ENCODE peak calls at places on chromosomes 3 and 15, in seven cellular contexts. L, J, N, S, E, Q and H are unnamed samples.

GRCh38 chr15:51759557-51760070 is 8.2 kb downstream of the TMOD2 start:
- DNase-seq in L (no peak), J (no peak), N (peak; percentile 57), S (peak; percentile 43), E (no peak), Q (no peak), H (peak; percentile 52)

GRCh38 chr15:74130089-74130848 is at the start of gene ISLR2:
- DNase-seq in L (no peak), J (no peak), N (peak; percentile 17), S (peak; percentile 39), E (peak; percentile 45), Q (no peak), H (no peak)

GRCh38 chr3:152291649-152292066 is 22.9 kb downstream of the MBNL1 start:
- DNase-seq in L (no peak), J (no peak), N (no peak), S (no peak), E (no peak), Q (no peak), H (no peak)

GRCh38 chr3:123605789-123606234 is 21.0 kb upstream of the HACD2 start:
- DNase-seq in L (no peak), J (no peak), N (no peak), S (peak; percentile 75), E (no peak), Q (no peak), H (no peak)

GRCh38 chr15:37046876-37047614 is 53.3 kb downstream of the MEIS2 start:
- DNase-seq in L (no peak), J (no peak), N (peak; percentile 69), S (no peak), E (no peak), Q (no peak), H (no peak)

GRCh38 chr3:87503901-87504498 is 227.6 kb upstream of the POU1F1 start:
- DNase-seq in L (peak; percentile 28), J (no peak), N (peak; percentile 59), S (peak; percentile 75), E (no peak), Q (no peak), H (no peak)

GRCh38 chr3:50230833-50231125 is 5.2 kb upstream of the GNAI2 start:
- DNase-seq in L (no peak), J (no peak), N (no peak), S (no peak), E (no peak), Q (no peak), H (no peak)

GRCh38 chr3:135975053-135975452 is 9.5 kb downstream of the PPP2R3A start:
- DNase-seq in L (no peak), J (no peak), N (peak; percentile 21), S (no peak), E (no peak), Q (no peak), H (no peak)

GRCh38 chr3:143222505-143222904 is 102.9 kb downstream of the CHST2 start:
- DNase-seq in L (no peak), J (no peak), N (peak; percentile 3), S (no peak), E (no peak), Q (no peak), H (no peak)

GRCh38 chr15:41827290-41827879 is 507 bp upstream of the JMJD7 start:
- DNase-seq in L (peak; percentile 34), J (no peak), N (peak; percentile 15), S (peak; percentile 56), E (peak; percentile 87), Q (no peak), H (no peak)

GRCh38 chr3:58161435-58162398 is 49.1 kb downstream of the DNASE1L3 start:
- DNase-seq in L (peak; percentile 75), J (peak; percentile 68), N (no peak), S (peak; percentile 50), E (no peak), Q (peak; percentile 81), H (peak; percentile 60)

GRCh38 chr15:66657062-66658020 is 44.7 kb upstream of the SMAD6 start:
- DNase-seq in L (no peak), J (no peak), N (no peak), S (peak; percentile 59), E (no peak), Q (no peak), H (no peak)
- H3K4me1 ChIP-seq in L (peaks cover 9% of the 10 kb centered on the region), J (no peaks in the 10 kb centered on the region), N (peaks cover 50% of the 10 kb centered on the region), S (peaks cover 24% of the 10 kb centered on the region), E (no peaks in the 10 kb centered on the region), Q (no peaks in the 10 kb centered on the region), H (peaks cover 75% of the 10 kb centered on the region)

DNA sequence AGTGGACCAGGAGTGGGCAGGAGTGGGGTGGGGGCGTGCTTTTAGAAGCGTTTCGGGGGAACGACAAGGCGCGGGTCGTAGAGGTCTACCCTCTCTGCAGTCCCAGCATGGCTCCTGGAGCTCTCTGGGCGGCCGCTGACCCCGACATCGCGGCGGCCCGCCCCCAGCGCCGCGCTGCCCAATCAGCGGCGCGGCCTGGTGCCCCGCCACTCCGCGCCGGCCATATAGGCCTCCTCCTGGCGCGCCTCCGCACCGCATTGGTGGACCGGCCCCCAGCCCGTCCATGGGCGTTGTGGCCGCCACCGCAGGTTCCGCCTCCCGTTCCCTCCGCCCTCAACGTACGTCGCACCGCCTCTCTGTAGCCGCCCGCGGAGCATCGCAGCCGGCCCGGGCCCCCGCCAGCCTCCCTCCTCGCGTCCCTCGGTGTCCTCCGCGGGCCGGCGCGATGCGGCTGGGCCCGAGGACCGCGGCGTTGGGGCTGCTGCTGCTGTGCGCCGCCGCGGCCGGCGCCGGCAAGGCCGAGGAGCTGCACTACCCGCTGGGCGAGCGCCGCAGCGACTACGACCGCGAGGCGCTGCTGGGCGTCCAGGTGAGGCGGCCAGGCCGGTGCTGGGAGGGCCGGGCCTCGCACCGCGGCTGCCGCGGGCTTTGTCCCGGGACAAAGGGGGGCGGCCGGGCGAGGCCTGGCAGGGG is at the start of gene RCN2:
- DNase-seq in L (peak; percentile 97), J (peak; percentile 98), N (peak; percentile 98), S (peak; percentile 98), E (peak; percentile 99), Q (peak; percentile 98), H (peak; percentile 97)
- H3K4me3 ChIP-seq in L (peak within 1 kb of the TSS; percentile 67), J (peak within 1 kb of the TSS; percentile 70), N (peak within 1 kb of the TSS; percentile 73), S (peak within 1 kb of the TSS; percentile 75), E (peak within 1 kb of the TSS; percentile 71), Q (peak within 1 kb of the TSS; percentile 67), H (peak within 1 kb of the TSS; percentile 84)

DNA sequence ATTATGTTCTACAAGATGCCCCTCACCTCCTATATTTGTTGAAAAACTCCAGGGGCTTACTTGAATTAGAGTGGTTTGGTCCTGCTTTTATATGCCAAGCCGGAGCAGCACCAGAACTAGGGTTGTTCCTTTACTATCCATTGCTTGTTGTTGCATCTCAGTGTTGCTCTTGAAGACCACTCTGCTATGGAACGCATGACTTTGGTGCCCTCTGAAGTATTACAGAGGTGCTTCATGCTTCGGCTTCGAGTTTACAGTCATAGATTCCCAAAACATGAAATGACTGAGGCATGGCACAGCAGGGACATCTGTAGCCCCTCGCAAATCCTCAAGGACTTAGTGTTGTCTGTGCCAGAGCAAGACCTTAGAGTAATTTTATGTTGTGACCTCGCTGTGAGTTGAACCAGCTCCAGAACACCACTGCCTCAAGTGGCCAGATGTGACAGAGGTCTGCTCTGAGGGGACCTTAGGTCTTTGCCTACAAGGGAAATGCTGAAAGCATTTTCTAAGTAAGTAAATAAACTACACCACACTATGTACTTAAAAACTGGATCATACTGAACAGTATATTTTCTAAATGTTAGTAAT is 67.2 kb upstream of the SIAH2 start:
- DNase-seq in L (no peak), J (no peak), N (peak; percentile 39), S (peak; percentile 17), E (no peak), Q (no peak), H (no peak)
- TF ChIP-seq CTCF in L (no peak), J (no peak), N (no peak), S (peak; percentile 27), E (no peak), Q (no peak), H (no peak)

GRCh38 chr3:187005827-187006481 is 75.6 kb downstream of the ST6GAL1 start:
- DNase-seq in L (no peak), J (no peak), N (no peak), S (no peak), E (no peak), Q (no peak), H (no peak)

GRCh38 chr3:187006884-187007630 is 76.7 kb downstream of the ST6GAL1 start:
- DNase-seq in L (no peak), J (no peak), N (no peak), S (no peak), E (no peak), Q (no peak), H (no peak)

GRCh38 chr3:187000711-187001151 is 70.4 kb downstream of the ST6GAL1 start:
- DNase-seq in L (no peak), J (no peak), N (no peak), S (no peak), E (no peak), Q (no peak), H (no peak)

GRCh38 chr3:186998937-186999368 is 68.6 kb downstream of the ST6GAL1 start:
- DNase-seq in L (no peak), J (no peak), N (no peak), S (no peak), E (no peak), Q (no peak), H (no peak)

DNA sequence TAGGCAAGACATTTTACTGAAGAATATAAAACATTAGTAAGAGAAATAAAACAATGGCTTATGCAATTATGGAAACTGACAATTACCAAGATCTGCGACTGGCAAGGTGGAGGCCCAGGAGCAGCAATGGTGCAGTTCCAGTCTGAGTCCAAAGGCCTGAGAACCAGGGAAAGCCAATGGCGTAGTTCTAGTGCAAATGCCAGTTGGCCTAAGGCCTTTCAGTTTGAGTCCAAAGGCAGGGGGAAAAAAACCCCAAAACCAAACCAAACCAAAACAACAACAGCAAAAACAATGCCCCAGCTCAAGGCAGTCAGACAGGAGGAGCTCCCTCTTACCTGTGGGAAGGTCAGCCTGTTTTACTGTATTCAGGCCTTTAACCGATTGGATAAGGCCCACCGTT is 72.6 kb downstream of the ST6GAL1 start:
- DNase-seq in L (no peak), J (no peak), N (no peak), S (no peak), E (no peak), Q (no peak), H (no peak)
- H3K4me1 ChIP-seq in L (no peaks in the 10 kb centered on the region), J (no peaks in the 10 kb centered on the region), N (no peaks in the 10 kb centered on the region), S (no peaks in the 10 kb centered on the region), E (no peaks in the 10 kb centered on the region), Q (no peaks in the 10 kb centered on the region), H (peaks cover 20% of the 10 kb centered on the region)

GRCh38 chr3:150543531-150543930 is 2.8 kb downstream of the SERP1 start:
- DNase-seq in L (no peak), J (no peak), N (no peak), S (no peak), E (no peak), Q (no peak), H (no peak)

GRCh38 chr3:150544040-150544439 is 2.3 kb downstream of the SERP1 start:
- DNase-seq in L (no peak), J (no peak), N (no peak), S (peak; percentile 10), E (no peak), Q (no peak), H (no peak)

GRCh38 chr3:150543128-150543527 is 3.2 kb downstream of the SERP1 start:
- DNase-seq in L (no peak), J (no peak), N (no peak), S (no peak), E (no peak), Q (no peak), H (no peak)

GRCh38 chr3:150545419-150546225 is 674 bp downstream of the SERP1 start:
- DNase-seq in L (peak; percentile 50), J (peak; percentile 87), N (peak; percentile 17), S (peak; percentile 27), E (no peak), Q (peak; percentile 91), H (no peak)

DNA sequence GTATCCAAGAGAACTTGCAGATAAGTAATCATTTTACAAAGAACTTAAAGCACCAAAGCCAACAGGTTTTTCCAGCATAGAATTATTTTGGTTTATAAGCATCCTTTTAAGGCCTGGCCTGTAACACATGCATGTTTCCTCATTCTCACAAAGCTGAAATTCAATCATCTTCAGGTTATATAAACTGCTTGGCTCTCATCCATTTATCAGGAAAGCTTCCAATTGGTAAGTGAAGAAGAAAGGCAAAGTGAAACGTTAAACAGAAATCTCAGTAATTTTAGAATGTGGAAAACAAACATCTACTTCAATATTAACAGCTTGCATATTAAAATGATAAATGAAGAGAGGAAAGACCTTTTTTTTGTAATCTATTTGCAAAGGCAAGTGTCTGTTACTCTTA is 1.6 kb downstream of the SERP1 start:
- DNase-seq in L (no peak), J (no peak), N (no peak), S (no peak), E (no peak), Q (no peak), H (no peak)
- H3K4me3 ChIP-seq in L (peak overlapping the region; percentile 80), J (peak overlapping the region; percentile 95), N (peak overlapping the region; percentile 79), S (peak overlapping the region; percentile 65), E (peak overlapping the region; percentile 78), Q (peak overlapping the region; percentile 78), H (peak overlapping the region; percentile 80)